ENCODE peak calls at places on chromosomes 2 and 18, in seven cellular contexts. V, C, P, K, Y, B and J are unnamed samples.

GRCh38 chr18:79577451-79578395 is 101.9 kb upstream of the CTDP1 start:
- DNase-seq in C (no peak), B (no peak), Y (peak), K (peak), P (no peak), V (no peak), J (peak)

GRCh38 chr18:51668101-51668500 is 470.6 kb upstream of the MEX3C start:
- DNase-seq in C (peak), K (no peak), B (peak), Y (peak), V (peak), P (no peak), J (peak)

GRCh38 chr2:85132834-85133637 is at the start of gene TCF7L1:
- DNase-seq in C (peak), V (peak), Y (peak), K (peak), B (peak), P (peak), J (peak)

GRCh38 chr2:98944786-98945185 is 8.8 kb upstream of the CRACDL start:
- DNase-seq in B (no peak), V (no peak), P (no peak), Y (no peak), K (no peak), C (peak), J (no peak)

GRCh38 chr2:168992026-168992425 is 39.1 kb downstream of the ABCB11 start:
- DNase-seq in B (peak), K (no peak), C (no peak), P (no peak), Y (no peak), V (no peak), J (peak)

GRCh38 chr2:172647439-172647838 is 88.2 kb upstream of the RAPGEF4 start:
- DNase-seq in B (peak), V (no peak), K (no peak), C (peak), Y (no peak), P (no peak), J (no peak)

GRCh38 chr2:237581751-237582746 is 8.5 kb downstream of the RAB17 start:
- DNase-seq in C (peak), P (no peak), Y (peak), K (peak), B (no peak), V (peak), J (peak)

GRCh38 chr2:220891405-220891804 is 680.7 kb downstream of the EPHA4 start:
- DNase-seq in C (peak), Y (no peak), K (no peak), B (peak), P (no peak), V (no peak), J (no peak)

GRCh38 chr2:19352946-19353720 is 5.3 kb downstream of the OSR1 start:
- DNase-seq in K (no peak), V (peak), B (no peak), Y (no peak), P (no peak), C (peak), J (no peak)

GRCh38 chr2:226943862-226944610 is 108.2 kb downstream of the RHBDD1 start:
- DNase-seq in V (no peak), Y (no peak), K (no peak), C (no peak), P (no peak), B (no peak), J (no peak)

GRCh38 chr2:156401863-156402262 is 34.3 kb upstream of the GPD2 start:
- DNase-seq in B (no peak), K (no peak), V (no peak), C (no peak), Y (no peak), P (no peak), J (no peak)

GRCh38 chr18:4842287-4842686 is 354.8 kb downstream of the AKAIN1 start:
- DNase-seq in K (no peak), V (no peak), P (no peak), C (no peak), Y (no peak), B (no peak), J (no peak)

GRCh38 chr2:108621087-108621559 is 86.9 kb downstream of the LIMS1 start:
- DNase-seq in V (no peak), K (peak), P (no peak), Y (no peak), C (no peak), B (peak), J (no peak)

GRCh38 chr2:235577404-235578330 is 83.8 kb downstream of the AGAP1 start:
- DNase-seq in C (no peak), P (no peak), Y (peak), B (no peak), V (no peak), K (no peak), J (peak)

GRCh38 chr2:236378851-236379250 is 114.6 kb upstream of the ASB18 start:
- DNase-seq in Y (no peak), B (no peak), V (no peak), K (no peak), P (peak), C (no peak), J (no peak)

GRCh38 chr2:203820969-203821368 is 46.6 kb upstream of the CTLA4 start:
- DNase-seq in C (no peak), B (no peak), Y (no peak), P (no peak), V (no peak), K (no peak), J (no peak)

GRCh38 chr2:231162036-231162345 is 36.4 kb upstream of the ARMC9 start:
- DNase-seq in B (peak), Y (no peak), P (no peak), C (peak), V (no peak), K (no peak), J (peak)

GRCh38 chr2:36707050-36707449 is 10.5 kb downstream of the VIT start:
- DNase-seq in V (no peak), C (peak), B (peak), Y (no peak), K (no peak), P (no peak), J (peak)

GRCh38 chr18:68841301-68841700 is 43.4 kb downstream of the CCDC102B start:
- DNase-seq in C (no peak), B (peak), V (no peak), K (no peak), P (no peak), Y (no peak), J (peak)

GRCh38 chr2:241189856-241190201 is 1.4 kb downstream of the ANO7 start:
- DNase-seq in C (no peak), P (no peak), V (no peak), Y (no peak), K (peak), B (no peak), J (no peak)

GRCh38 chr2:230269715-230270114 is 44.2 kb downstream of the SP140 start:
- DNase-seq in V (no peak), Y (no peak), K (no peak), B (no peak), P (no peak), C (no peak), J (no peak)

GRCh38 chr2:120291464-120292311 is 39.0 kb downstream of the RALB start:
- DNase-seq in C (peak), V (no peak), P (no peak), B (peak), Y (no peak), K (no peak), J (peak)

GRCh38 chr18:56627991-56628390 is 10.4 kb downstream of the TXNL1 start:
- DNase-seq in V (no peak), Y (no peak), K (no peak), C (no peak), P (no peak), B (no peak), J (no peak)

GRCh38 chr2:215793747-215794595 is 219.4 kb downstream of the MREG start:
- DNase-seq in C (peak), Y (no peak), K (no peak), B (peak), P (no peak), V (no peak), J (peak)

GRCh38 chr2:197198890-197199289 is 111.7 kb downstream of the ANKRD44 start:
- DNase-seq in B (no peak), P (no peak), C (peak), V (peak), Y (peak), K (no peak), J (no peak)

GRCh38 chr2:39243469-39244123 is at the start of gene CDKL4:
- DNase-seq in K (no peak), Y (no peak), P (no peak), C (no peak), V (peak), B (no peak), J (peak)

GRCh38 chr2:127081826-127082633 is 24.9 kb downstream of the BIN1 start:
- DNase-seq in C (no peak), K (no peak), Y (no peak), V (no peak), B (no peak), P (no peak), J (peak)

GRCh38 chr18:43484710-43485109 is 207.4 kb upstream of the SYT4 start:
- DNase-seq in Y (no peak), P (no peak), V (no peak), B (peak), K (no peak), C (no peak), J (no peak)

GRCh38 chr2:171390941-171391516 is 42.8 kb downstream of the METTL8 start:
- DNase-seq in B (peak), K (peak), Y (no peak), V (no peak), P (no peak), C (peak), J (peak)

GRCh38 chr2:156147594-156148330 is 184.8 kb downstream of the NR4A2 start:
- DNase-seq in K (no peak), B (peak), V (no peak), Y (no peak), P (no peak), C (peak), J (no peak)

DNA sequence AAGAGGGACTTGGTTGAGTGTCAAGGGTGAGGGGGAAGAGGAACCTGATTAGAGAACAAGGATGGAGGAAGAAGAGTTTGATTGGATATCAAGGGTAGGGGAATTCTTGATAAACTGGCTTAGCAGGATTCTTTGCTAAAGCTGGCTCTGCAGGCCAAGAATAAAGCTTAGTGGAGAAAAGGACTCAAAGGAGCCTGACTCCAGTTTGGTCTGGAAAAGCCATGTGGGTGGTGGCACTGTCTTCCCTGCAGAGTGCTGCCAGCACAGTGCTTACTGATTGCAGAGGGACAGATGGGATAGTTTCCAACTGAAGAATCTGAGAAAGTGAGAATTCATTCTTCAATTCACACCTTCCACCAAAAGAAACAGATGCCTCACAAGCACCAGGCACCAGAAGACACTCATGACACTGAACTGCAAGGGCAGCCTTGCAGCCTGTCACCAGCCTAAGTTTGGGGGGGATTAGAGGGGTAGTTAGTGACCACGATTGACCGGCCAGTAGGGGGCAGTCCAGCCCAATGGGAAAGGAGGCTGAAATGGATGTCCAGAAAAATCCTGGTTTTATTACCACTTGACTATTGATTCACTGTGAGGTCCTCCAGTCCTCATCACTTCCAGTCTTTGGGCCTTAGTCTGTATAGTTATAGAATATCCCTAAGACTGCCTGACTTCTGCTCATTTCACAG is 334.5 kb downstream of the SMAD2 start:
- DNase-seq in C (no peak), K (no peak), Y (no peak), P (no peak), V (no peak), B (peak), J (no peak)
- TF ChIP-seq CTCF in C (no peak), K (peak), Y (no peak), P (no peak), V (peak), B (peak), J (peak)

GRCh38 chr2:46770622-46771021 is 145.0 kb downstream of the MCFD2 start:
- DNase-seq in K (no peak), C (peak), Y (no peak), V (no peak), P (no peak), B (no peak), J (peak)
- H3K4me3 ChIP-seq in K (no peak), C (no peak), Y (no peak), V (no peak), P (no peak), B (no peak), J (no peak)

DNA sequence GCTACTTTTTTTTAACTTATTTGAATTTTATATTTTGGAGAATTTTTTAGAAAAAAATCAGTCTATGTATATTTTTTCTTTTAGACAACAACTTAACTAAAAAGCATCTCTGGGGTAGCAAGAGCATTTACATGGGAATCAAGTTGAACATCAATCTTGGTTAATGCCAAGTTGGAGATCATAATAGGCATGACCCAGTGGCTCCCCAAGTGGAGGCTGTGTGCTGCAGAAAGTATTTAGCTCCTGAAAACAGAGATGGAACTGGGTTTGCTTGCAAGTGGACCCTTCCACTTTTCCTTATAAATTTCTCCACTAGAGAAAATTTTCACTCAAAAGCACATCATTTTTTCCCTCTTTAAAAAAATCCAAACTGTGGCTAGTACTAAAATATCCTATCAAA is 23.9 kb upstream of the CAVIN2 start:
- DNase-seq in K (no peak), V (no peak), Y (no peak), P (no peak), C (no peak), B (no peak), J (no peak)
- TF ChIP-seq CTCF in K (no peak), V (peak), Y (no peak), P (no peak), C (peak), B (peak), J (peak)

GRCh38 chr2:44949329-44950151 is 8.0 kb downstream of the SIX3 start:
- DNase-seq in B (no peak), K (no peak), C (peak), Y (no peak), P (no peak), V (peak), J (peak)
- H3K4me3 ChIP-seq in B (no peak), K (no peak), C (no peak), Y (no peak), P (peak), V (no peak), J (no peak)